ENCODE peak calls at places on chromosomes 3 and 15, in six cellular contexts. One of them, this sample, is unnamed.
A peak's percentile ranks its signal among the peaks of the same experiment; 100 is the strongest.

GRCh38 chr3:166661621-166662020 is 718.5 kb downstream of the ZBBX start:
- DNase-seq in CD8-positive, alpha-beta T cell: no peak
- DNase-seq in brain microvascular endothelial cell: no peak
- DNase-seq in astrocyte: no peak
- DNase-seq in WERI-Rb-1: no peak
- DNase-seq in sigmoid colon: no peak
- DNase-seq in this sample: no peak

GRCh38 chr3:179015551-179016020 is 56.0 kb downstream of the ZMAT3 start:
- DNase-seq in CD8-positive, alpha-beta T cell: peak; percentile 26
- DNase-seq in brain microvascular endothelial cell: peak; percentile 86
- DNase-seq in astrocyte: peak; percentile 55
- DNase-seq in WERI-Rb-1: peak; percentile 46
- DNase-seq in sigmoid colon: no peak
- DNase-seq in this sample: peak; percentile 46

GRCh38 chr15:71112429-71112828 is 2.8 kb upstream of the THSD4 start:
- DNase-seq in CD8-positive, alpha-beta T cell: no peak
- DNase-seq in brain microvascular endothelial cell: peak; percentile 31
- DNase-seq in astrocyte: peak; percentile 50
- DNase-seq in WERI-Rb-1: no peak
- DNase-seq in sigmoid colon: no peak
- DNase-seq in this sample: no peak

GRCh38 chr15:50064674-50065073 is 54.4 kb downstream of the ATP8B4 start:
- DNase-seq in CD8-positive, alpha-beta T cell: no peak
- DNase-seq in brain microvascular endothelial cell: no peak
- DNase-seq in astrocyte: no peak
- DNase-seq in WERI-Rb-1: no peak
- DNase-seq in sigmoid colon: no peak
- DNase-seq in this sample: no peak

GRCh38 chr3:67349551-67350174 is 304.7 kb downstream of the SUCLG2 start:
- DNase-seq in CD8-positive, alpha-beta T cell: no peak
- DNase-seq in brain microvascular endothelial cell: peak; percentile 68
- DNase-seq in astrocyte: peak; percentile 43
- DNase-seq in WERI-Rb-1: no peak
- DNase-seq in sigmoid colon: no peak
- DNase-seq in this sample: peak; percentile 43

GRCh38 chr3:197889204-197889930 is 60.6 kb upstream of the RPL35A start:
- DNase-seq in CD8-positive, alpha-beta T cell: no peak
- DNase-seq in brain microvascular endothelial cell: no peak
- DNase-seq in astrocyte: no peak
- DNase-seq in WERI-Rb-1: no peak
- DNase-seq in sigmoid colon: no peak
- DNase-seq in this sample: no peak

GRCh38 chr3:5504135-5504534 is 316.6 kb downstream of the EDEM1 start:
- DNase-seq in CD8-positive, alpha-beta T cell: no peak
- DNase-seq in brain microvascular endothelial cell: no peak
- DNase-seq in astrocyte: no peak
- DNase-seq in WERI-Rb-1: no peak
- DNase-seq in sigmoid colon: no peak
- DNase-seq in this sample: no peak

GRCh38 chr3:30294241-30294667 is 312.1 kb upstream of the TGFBR2 start:
- DNase-seq in CD8-positive, alpha-beta T cell: no peak
- DNase-seq in brain microvascular endothelial cell: no peak
- DNase-seq in astrocyte: peak; percentile 32
- DNase-seq in WERI-Rb-1: no peak
- DNase-seq in sigmoid colon: no peak
- DNase-seq in this sample: no peak

GRCh38 chr3:123802007-123802630 is 82.0 kb downstream of the MYLK start:
- DNase-seq in CD8-positive, alpha-beta T cell: no peak
- DNase-seq in brain microvascular endothelial cell: no peak
- DNase-seq in astrocyte: no peak
- DNase-seq in WERI-Rb-1: no peak
- DNase-seq in sigmoid colon: no peak
- DNase-seq in this sample: no peak

GRCh38 chr3:106371605-106372292 is 502.9 kb upstream of the CBLB start:
- DNase-seq in CD8-positive, alpha-beta T cell: no peak
- DNase-seq in brain microvascular endothelial cell: no peak
- DNase-seq in astrocyte: peak; percentile 44
- DNase-seq in WERI-Rb-1: no peak
- DNase-seq in sigmoid colon: no peak
- DNase-seq in this sample: no peak

GRCh38 chr3:113606539-113607218 is 74.3 kb downstream of the SIDT1 start:
- DNase-seq in CD8-positive, alpha-beta T cell: no peak
- DNase-seq in brain microvascular endothelial cell: no peak
- DNase-seq in astrocyte: no peak
- DNase-seq in WERI-Rb-1: no peak
- DNase-seq in sigmoid colon: no peak
- DNase-seq in this sample: no peak

GRCh38 chr3:11629716-11630115 is 14.0 kb downstream of the VGLL4 start:
- DNase-seq in CD8-positive, alpha-beta T cell: no peak
- DNase-seq in brain microvascular endothelial cell: no peak
- DNase-seq in astrocyte: peak; percentile 95
- DNase-seq in WERI-Rb-1: no peak
- DNase-seq in sigmoid colon: no peak
- DNase-seq in this sample: no peak

GRCh38 chr15:71757741-71758530 is 52.4 kb upstream of the NR2E3 start:
- DNase-seq in CD8-positive, alpha-beta T cell: no peak
- DNase-seq in brain microvascular endothelial cell: no peak
- DNase-seq in astrocyte: no peak
- DNase-seq in WERI-Rb-1: no peak
- DNase-seq in sigmoid colon: no peak
- DNase-seq in this sample: peak; percentile 86

GRCh38 chr3:186516645-186517044 is 27.5 kb downstream of the CRYGS start:
- DNase-seq in CD8-positive, alpha-beta T cell: no peak
- DNase-seq in brain microvascular endothelial cell: no peak
- DNase-seq in astrocyte: no peak
- DNase-seq in WERI-Rb-1: no peak
- DNase-seq in sigmoid colon: no peak
- DNase-seq in this sample: no peak

GRCh38 chr3:65927576-65927975 is 111.1 kb downstream of the MAGI1 start:
- DNase-seq in CD8-positive, alpha-beta T cell: no peak
- DNase-seq in brain microvascular endothelial cell: no peak
- DNase-seq in astrocyte: peak; percentile 63
- DNase-seq in WERI-Rb-1: no peak
- DNase-seq in sigmoid colon: no peak
- DNase-seq in this sample: no peak

GRCh38 chr15:65082303-65082958 is 5.9 kb downstream of the KBTBD13 start:
- DNase-seq in CD8-positive, alpha-beta T cell: no peak
- DNase-seq in brain microvascular endothelial cell: no peak
- DNase-seq in astrocyte: no peak
- DNase-seq in WERI-Rb-1: peak; percentile 37
- DNase-seq in sigmoid colon: no peak
- DNase-seq in this sample: no peak

GRCh38 chr3:28252016-28252415 is 10.6 kb downstream of the CMC1 start:
- DNase-seq in CD8-positive, alpha-beta T cell: no peak
- DNase-seq in brain microvascular endothelial cell: no peak
- DNase-seq in astrocyte: no peak
- DNase-seq in WERI-Rb-1: no peak
- DNase-seq in sigmoid colon: no peak
- DNase-seq in this sample: no peak

GRCh38 chr3:146160964-146161724 is at the start of gene PLOD2:
- DNase-seq in CD8-positive, alpha-beta T cell: no peak
- DNase-seq in brain microvascular endothelial cell: peak; percentile 85
- DNase-seq in astrocyte: peak; percentile 90
- DNase-seq in WERI-Rb-1: peak; percentile 56
- DNase-seq in sigmoid colon: peak; percentile 91
- DNase-seq in this sample: no peak

GRCh38 chr3:72679540-72680198 is 168.6 kb downstream of the SHQ1 start:
- DNase-seq in CD8-positive, alpha-beta T cell: no peak
- DNase-seq in brain microvascular endothelial cell: peak; percentile 31
- DNase-seq in astrocyte: peak; percentile 79
- DNase-seq in WERI-Rb-1: no peak
- DNase-seq in sigmoid colon: no peak
- DNase-seq in this sample: no peak

GRCh38 chr15:76196286-76196948 is 114.9 kb downstream of the ETFA start:
- DNase-seq in CD8-positive, alpha-beta T cell: no peak
- DNase-seq in brain microvascular endothelial cell: peak; percentile 65
- DNase-seq in astrocyte: peak; percentile 80
- DNase-seq in WERI-Rb-1: peak; percentile 94
- DNase-seq in sigmoid colon: peak; percentile 95
- DNase-seq in this sample: no peak

GRCh38 chr3:112472676-112473075 is 26.6 kb downstream of the BTLA start:
- DNase-seq in CD8-positive, alpha-beta T cell: no peak
- DNase-seq in brain microvascular endothelial cell: no peak
- DNase-seq in astrocyte: no peak
- DNase-seq in WERI-Rb-1: no peak
- DNase-seq in sigmoid colon: no peak
- DNase-seq in this sample: no peak

GRCh38 chr3:139572847-139573672 is 33.5 kb upstream of the RBP1 start:
- DNase-seq in CD8-positive, alpha-beta T cell: no peak
- DNase-seq in brain microvascular endothelial cell: no peak
- DNase-seq in astrocyte: no peak
- DNase-seq in WERI-Rb-1: no peak
- DNase-seq in sigmoid colon: no peak
- DNase-seq in this sample: no peak

GRCh38 chr15:58864602-58865419 is 68.7 kb downstream of the SLTM start:
- DNase-seq in CD8-positive, alpha-beta T cell: no peak
- DNase-seq in brain microvascular endothelial cell: no peak
- DNase-seq in astrocyte: no peak
- DNase-seq in WERI-Rb-1: peak; percentile 94
- DNase-seq in sigmoid colon: no peak
- DNase-seq in this sample: no peak

GRCh38 chr3:487580-487979 is 291.0 kb downstream of the CHL1 start:
- DNase-seq in CD8-positive, alpha-beta T cell: no peak
- DNase-seq in brain microvascular endothelial cell: no peak
- DNase-seq in astrocyte: no peak
- DNase-seq in WERI-Rb-1: no peak
- DNase-seq in sigmoid colon: no peak
- DNase-seq in this sample: no peak

GRCh38 chr3:23865595-23866396 is 51.0 kb downstream of the NKIRAS1 start:
- DNase-seq in CD8-positive, alpha-beta T cell: no peak
- DNase-seq in brain microvascular endothelial cell: peak; percentile 25
- DNase-seq in astrocyte: no peak
- DNase-seq in WERI-Rb-1: no peak
- DNase-seq in sigmoid colon: no peak
- DNase-seq in this sample: no peak

GRCh38 chr15:26082069-26082832 is 219.1 kb upstream of the ATP10A start:
- DNase-seq in CD8-positive, alpha-beta T cell: peak; percentile 86
- DNase-seq in brain microvascular endothelial cell: peak; percentile 93
- DNase-seq in astrocyte: peak; percentile 86
- DNase-seq in WERI-Rb-1: peak; percentile 98
- DNase-seq in sigmoid colon: peak; percentile 98
- DNase-seq in this sample: peak; percentile 72
- TF ChIP-seq CTCF in CD8-positive, alpha-beta T cell: no peak
- TF ChIP-seq CTCF in brain microvascular endothelial cell: peak; percentile 11
- TF ChIP-seq CTCF in astrocyte: no peak
- TF ChIP-seq CTCF in WERI-Rb-1: no peak
- TF ChIP-seq CTCF in sigmoid colon: no peak
- TF ChIP-seq CTCF in this sample: no peak

GRCh38 chr3:32780071-32780734 is 37.6 kb upstream of the TRIM71 start:
- DNase-seq in CD8-positive, alpha-beta T cell: no peak
- DNase-seq in brain microvascular endothelial cell: no peak
- DNase-seq in astrocyte: no peak
- DNase-seq in WERI-Rb-1: no peak
- DNase-seq in sigmoid colon: peak; percentile 13
- DNase-seq in this sample: no peak
- H3K4me3 ChIP-seq in CD8-positive, alpha-beta T cell: peak overlapping the region; percentile 73
- H3K4me3 ChIP-seq in brain microvascular endothelial cell: peak overlapping the region; percentile 69
- H3K4me3 ChIP-seq in astrocyte: peak overlapping the region; percentile 79
- H3K4me3 ChIP-seq in WERI-Rb-1: peak overlapping the region; percentile 89
- H3K4me3 ChIP-seq in sigmoid colon: peak overlapping the region; percentile 59
- H3K4me3 ChIP-seq in this sample: peak overlapping the region; percentile 56

DNA sequence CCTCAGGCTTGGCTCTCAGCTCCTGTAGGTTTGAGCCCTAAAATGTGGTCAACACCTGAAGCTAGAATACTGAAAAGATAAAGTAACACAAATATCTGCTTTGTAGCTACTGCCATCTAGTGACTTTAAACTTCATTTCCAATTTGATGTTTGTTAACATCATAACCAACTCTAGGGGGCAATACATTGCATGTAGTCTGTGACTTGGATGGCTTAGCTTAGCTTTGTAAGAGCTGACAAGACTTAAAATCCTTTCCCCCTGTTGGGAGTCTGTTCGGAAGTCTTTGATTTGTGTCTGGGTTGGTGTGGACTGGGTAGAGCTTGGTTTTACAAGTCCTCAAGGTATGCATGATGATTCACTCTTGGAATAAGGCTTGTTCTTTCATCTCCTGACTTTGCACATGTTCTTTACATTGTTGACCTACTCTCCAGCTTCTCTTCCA is 51.7 kb downstream of the SCN11A start:
- DNase-seq in CD8-positive, alpha-beta T cell: no peak
- DNase-seq in brain microvascular endothelial cell: no peak
- DNase-seq in astrocyte: peak; percentile 41
- DNase-seq in WERI-Rb-1: no peak
- DNase-seq in sigmoid colon: no peak
- DNase-seq in this sample: peak; percentile 29
- TF ChIP-seq CTCF in CD8-positive, alpha-beta T cell: peak; percentile 60
- TF ChIP-seq CTCF in brain microvascular endothelial cell: peak; percentile 72
- TF ChIP-seq CTCF in astrocyte: peak; percentile 91
- TF ChIP-seq CTCF in WERI-Rb-1: peak; percentile 68
- TF ChIP-seq CTCF in sigmoid colon: no peak
- TF ChIP-seq CTCF in this sample: peak; percentile 80

GRCh38 chr3:131535131-131535530 is 32.4 kb upstream of the MRPL3 start:
- DNase-seq in CD8-positive, alpha-beta T cell: no peak
- DNase-seq in brain microvascular endothelial cell: no peak
- DNase-seq in astrocyte: peak; percentile 44
- DNase-seq in WERI-Rb-1: no peak
- DNase-seq in sigmoid colon: no peak
- DNase-seq in this sample: no peak
- H3K4me3 ChIP-seq in CD8-positive, alpha-beta T cell: no peak overlapping the region
- H3K4me3 ChIP-seq in brain microvascular endothelial cell: no peak overlapping the region
- H3K4me3 ChIP-seq in astrocyte: no peak overlapping the region
- H3K4me3 ChIP-seq in WERI-Rb-1: no peak overlapping the region
- H3K4me3 ChIP-seq in sigmoid colon: no peak overlapping the region
- H3K4me3 ChIP-seq in this sample: no peak overlapping the region

DNA sequence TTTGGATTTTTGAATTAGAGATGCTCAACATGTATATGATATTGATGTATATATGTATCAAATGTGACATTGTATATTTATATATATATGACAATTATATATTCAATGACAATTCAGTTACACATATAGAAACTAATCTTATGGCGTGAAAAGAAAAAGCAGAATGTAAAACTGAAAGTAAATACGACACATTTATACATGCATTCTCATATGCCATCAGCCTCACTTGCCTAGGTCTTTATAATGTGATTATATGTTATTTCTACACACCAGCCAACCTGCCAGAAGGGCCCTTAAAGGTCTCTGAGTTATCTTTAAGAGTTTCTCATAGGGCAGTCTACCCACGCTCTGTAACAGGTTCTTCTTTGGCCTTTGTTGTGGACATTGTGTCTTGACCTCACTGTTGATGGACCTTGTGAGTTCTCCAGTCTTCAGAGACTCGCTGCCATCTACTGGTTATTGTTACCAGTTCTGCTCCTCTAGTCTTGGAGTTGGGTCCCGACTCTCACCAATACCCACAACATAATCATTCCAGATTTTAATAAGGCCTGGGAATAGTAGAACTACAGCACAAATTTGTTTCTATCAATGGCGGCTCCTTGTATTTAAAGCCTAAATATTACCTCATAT is 371.5 kb upstream of the GOLIM4 start:
- DNase-seq in CD8-positive, alpha-beta T cell: no peak
- DNase-seq in brain microvascular endothelial cell: peak; percentile 74
- DNase-seq in astrocyte: peak; percentile 22
- DNase-seq in WERI-Rb-1: peak; percentile 39
- DNase-seq in sigmoid colon: no peak
- DNase-seq in this sample: no peak
- TF ChIP-seq CTCF in CD8-positive, alpha-beta T cell: no peak
- TF ChIP-seq CTCF in brain microvascular endothelial cell: peak; percentile 74
- TF ChIP-seq CTCF in astrocyte: peak; percentile 53
- TF ChIP-seq CTCF in WERI-Rb-1: peak; percentile 54
- TF ChIP-seq CTCF in sigmoid colon: no peak
- TF ChIP-seq CTCF in this sample: peak; percentile 51